ENCODE peak calls at places on chromosomes 16 and 17, in four cellular contexts. Y, D, R and L are unnamed samples.

GRCh38 chr16:65702707-65703402 is 581.0 kb upstream of the CDH11 start:
- DNase-seq in Y (no peak), D (no peak), R (no peak), L (no peak)

GRCh38 chr16:88610080-88610479 is 28.3 kb upstream of the IL17C start:
- DNase-seq in Y (no peak), D (no peak), R (no peak), L (no peak)

GRCh38 chr16:3780570-3780969 is 63.2 kb upstream of the TRAP1 start:
- DNase-seq in Y (peak), D (no peak), R (no peak), L (peak)

GRCh38 chr16:83771306-83771942 is 36.4 kb upstream of the HSBP1 start:
- DNase-seq in Y (no peak), D (peak), R (no peak), L (peak)

GRCh38 chr16:3812469-3813172 is 67.9 kb downstream of the CREBBP start:
- DNase-seq in Y (no peak), D (no peak), R (no peak), L (no peak)

GRCh38 chr16:55250641-55251550 is 73.1 kb upstream of the IRX6 start:
- DNase-seq in Y (no peak), D (no peak), R (no peak), L (peak)

GRCh38 chr17:82567286-82567685 is 47.8 kb downstream of the FOXK2 start:
- DNase-seq in Y (no peak), D (no peak), R (no peak), L (no peak)

GRCh38 chr17:50331085-50331791 is 14.7 kb upstream of the XYLT2 start:
- DNase-seq in Y (peak), D (no peak), R (no peak), L (peak)

GRCh38 chr17:28819582-28819981 is 23.0 kb downstream of the FAM222B start:
- DNase-seq in Y (no peak), D (no peak), R (no peak), L (no peak)

GRCh38 chr17:69967910-69968411 is 107.1 kb upstream of the KCNJ16 start:
- DNase-seq in Y (peak), D (no peak), R (no peak), L (peak)

GRCh38 chr17:21676281-21677111 is 15.8 kb upstream of the KCNJ18 start:
- DNase-seq in Y (no peak), D (no peak), R (no peak), L (peak)

GRCh38 chr17:59786536-59787319 is 79.3 kb downstream of the VMP1 start:
- DNase-seq in Y (peak), D (peak), R (peak), L (peak)

GRCh38 chr16:68233085-68233834 is 2.7 kb downstream of the ESRP2 start:
- DNase-seq in Y (no peak), D (no peak), R (no peak), L (no peak)

GRCh38 chr17:1039119-1039507 is 42.2 kb downstream of the TIMM22 start:
- DNase-seq in Y (no peak), D (no peak), R (no peak), L (no peak)

GRCh38 chr17:81731271-81731670 is 19.2 kb downstream of the SLC25A10 start:
- DNase-seq in Y (peak), D (no peak), R (no peak), L (peak)

GRCh38 chr17:40540448-40540847 is 24.8 kb downstream of the CCR7 start:
- DNase-seq in Y (no peak), D (no peak), R (peak), L (no peak)

GRCh38 chr16:86252596-86252995 is 257.7 kb upstream of the FOXF1 start:
- DNase-seq in Y (peak), D (no peak), R (no peak), L (peak)

GRCh38 chr16:69626256-69626655 is 60.5 kb downstream of the NFAT5 start:
- DNase-seq in Y (peak), D (no peak), R (no peak), L (peak)

GRCh38 chr17:8707591-8708453 is 36.8 kb downstream of the CCDC42 start:
- DNase-seq in Y (no peak), D (no peak), R (no peak), L (no peak)

GRCh38 chr16:27892879-27893278 is 170.6 kb downstream of the GSG1L start:
- DNase-seq in Y (no peak), D (no peak), R (no peak), L (no peak)

GRCh38 chr16:57619606-57620315 is 8.7 kb upstream of the ADGRG1 start:
- DNase-seq in Y (no peak), D (peak), R (no peak), L (no peak)

GRCh38 chr17:2867441-2868424 is 71.5 kb downstream of the RAP1GAP2 start:
- DNase-seq in Y (peak), D (no peak), R (no peak), L (peak)

GRCh38 chr17:30332057-30332542 is 1.8 kb downstream of the TMIGD1 start:
- DNase-seq in Y (peak), D (no peak), R (no peak), L (peak)

GRCh38 chr17:28684963-28685362 is 23.0 kb downstream of the SUPT6H start:
- DNase-seq in Y (peak), D (peak), R (no peak), L (peak)

GRCh38 chr17:78249074-78249835 is 17.8 kb downstream of the TMEM235 start:
- DNase-seq in Y (no peak), D (no peak), R (no peak), L (no peak)

GRCh38 chr16:31135535-31136286 is at the start of gene PRSS8:
- DNase-seq in Y (no peak), D (peak), R (no peak), L (no peak)

GRCh38 chr16:6615661-6616060 is 717.0 kb upstream of the RBFOX1 start:
- DNase-seq in Y (no peak), D (no peak), R (no peak), L (no peak)

GRCh38 chr17:40461036-40461721 is 17.9 kb downstream of the IGFBP4 start:
- DNase-seq in Y (no peak), D (no peak), R (no peak), L (no peak)

GRCh38 chr17:58153046-58153445 is 4.9 kb downstream of the OR4D1 start:
- DNase-seq in Y (no peak), D (no peak), R (no peak), L (no peak)

GRCh38 chr17:57900991-57901743 is 51.3 kb upstream of the MRPS23 start:
- DNase-seq in Y (no peak), D (peak), R (no peak), L (no peak)

GRCh38 chr16:799948-800833 is at the start of gene GNG13:
- DNase-seq in Y (no peak), D (no peak), R (no peak), L (no peak)

GRCh38 chr17:16255481-16255901 is 38.5 kb downstream of the PIGL start:
- DNase-seq in Y (no peak), D (no peak), R (no peak), L (peak)

GRCh38 chr17:7475764-7476422 is 3.5 kb downstream of the ZBTB4 start:
- DNase-seq in Y (peak), D (no peak), R (no peak), L (peak)

GRCh38 chr16:19239756-19240155 is 45.8 kb upstream of the CLEC19A start:
- DNase-seq in Y (no peak), D (no peak), R (no peak), L (no peak)

GRCh38 chr16:16183562-16183961 is 39.7 kb downstream of the ABCC6 start:
- DNase-seq in Y (no peak), D (no peak), R (no peak), L (no peak)

GRCh38 chr16:51120289-51121008 is 30.6 kb downstream of the SALL1 start:
- DNase-seq in Y (no peak), D (no peak), R (no peak), L (no peak)

GRCh38 chr17:40219073-40219860 is at the start of gene WIPF2:
- DNase-seq in Y (peak), D (peak), R (peak), L (peak)

GRCh38 chr16:57630931-57631845 is 2.8 kb downstream of the ADGRG1 start:
- DNase-seq in Y (no peak), D (no peak), R (no peak), L (no peak)

GRCh38 chr17:48871035-48871550 is 21.5 kb upstream of the ATP5MC1 start:
- DNase-seq in Y (no peak), D (no peak), R (no peak), L (no peak)